ENCODE peak calls at places on chromosomes 7 and 10, in four cellular contexts. B is mammary epithelial cell, U is neural progenitor cell, M is SK-N-SH. S is an unnamed sample.

GRCh38 chr7:137954614-137955013 is 47.3 kb downstream of the CREB3L2 start:
- DNase-seq in B (no peak), U (no peak), M (no peak), S (no peak)

GRCh38 chr7:140512317-140513000 is 33.2 kb upstream of the MKRN1 start:
- DNase-seq in M (peak; percentile 70), U (no peak), B (peak; percentile 32), S (no peak)

GRCh38 chr7:98090116-98090515 is 16.5 kb upstream of the LMTK2 start:
- DNase-seq in U (no peak), B (peak; percentile 8), M (no peak), S (no peak)

GRCh38 chr7:100865971-100866720 is 1.0 kb upstream of the TRIP6 start:
- DNase-seq in M (peak; percentile 63), B (peak; percentile 69), U (no peak), S (no peak)

GRCh38 chr10:103800789-103801540 is 54.4 kb downstream of the SH3PXD2A start:
- DNase-seq in B (peak; percentile 98), M (no peak), U (no peak), S (no peak)

GRCh38 chr10:51400354-51401096 is 298.9 kb downstream of the CSTF2T start:
- DNase-seq in U (no peak), M (no peak), B (no peak), S (no peak)

GRCh38 chr7:151341357-151342101 is at the start of gene NUB1:
- DNase-seq in M (peak; percentile 99), U (peak; percentile 96), B (peak; percentile 85), S (peak; percentile 95)

GRCh38 chr10:49598164-49598856 is 11.8 kb upstream of the SLC18A3 start:
- DNase-seq in M (no peak), B (no peak), U (no peak), S (no peak)

GRCh38 chr10:35336084-35336831 is at the start of gene CCNY:
- DNase-seq in B (peak; percentile 71), M (peak; percentile 96), U (peak; percentile 87), S (peak; percentile 88)

GRCh38 chr10:124000792-124001201 is 92.6 kb downstream of the CHST15 start:
- DNase-seq in U (no peak), M (no peak), B (peak; percentile 90), S (no peak)

GRCh38 chr7:92613214-92613613 is 23.0 kb upstream of the FAM133B start:
- DNase-seq in U (no peak), M (no peak), B (no peak), S (no peak)

GRCh38 chr7:1555813-1556540 is at the start of gene TMEM184A:
- DNase-seq in U (peak; percentile 69), M (peak; percentile 88), B (peak; percentile 83), S (peak; percentile 77)

GRCh38 chr10:21517983-21518628 is 7.4 kb downstream of the SKIDA1 start:
- DNase-seq in M (no peak), B (peak; percentile 54), U (peak; percentile 67), S (peak; percentile 68)

GRCh38 chr10:45015590-45015989 is 14.9 kb downstream of the ZNF22 start:
- DNase-seq in M (no peak), U (no peak), B (no peak), S (no peak)

GRCh38 chr10:70078937-70079336 is 26.3 kb downstream of the MACROH2A2 start:
- DNase-seq in M (no peak), B (no peak), U (no peak), S (no peak)

DNA sequence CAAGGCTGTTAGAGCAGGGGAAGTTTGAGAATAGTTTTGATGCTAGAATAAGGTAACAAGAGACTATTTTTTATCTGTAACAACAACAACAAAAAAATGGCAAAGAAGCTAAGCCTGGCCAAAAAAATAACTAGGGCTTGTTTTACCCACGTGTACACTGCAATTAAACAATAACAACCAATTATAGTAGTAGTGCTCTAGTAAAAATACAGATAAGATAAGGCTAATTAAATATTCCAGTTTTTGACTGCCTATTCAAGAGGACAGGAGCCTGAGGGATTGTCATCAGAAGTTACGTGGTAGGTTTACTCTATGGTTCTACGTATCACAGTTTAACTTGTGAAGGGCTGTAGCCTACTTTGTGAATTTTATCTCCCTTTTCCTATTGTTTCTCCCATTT is 29.2 kb downstream of the PCGF5 start:
- DNase-seq in U (no peak), B (no peak), M (peak; percentile 3), S (no peak)
- H3K4me3 ChIP-seq in U (no peak overlapping the region), B (no peak overlapping the region), M (no peak overlapping the region), S (no peak overlapping the region)

DNA sequence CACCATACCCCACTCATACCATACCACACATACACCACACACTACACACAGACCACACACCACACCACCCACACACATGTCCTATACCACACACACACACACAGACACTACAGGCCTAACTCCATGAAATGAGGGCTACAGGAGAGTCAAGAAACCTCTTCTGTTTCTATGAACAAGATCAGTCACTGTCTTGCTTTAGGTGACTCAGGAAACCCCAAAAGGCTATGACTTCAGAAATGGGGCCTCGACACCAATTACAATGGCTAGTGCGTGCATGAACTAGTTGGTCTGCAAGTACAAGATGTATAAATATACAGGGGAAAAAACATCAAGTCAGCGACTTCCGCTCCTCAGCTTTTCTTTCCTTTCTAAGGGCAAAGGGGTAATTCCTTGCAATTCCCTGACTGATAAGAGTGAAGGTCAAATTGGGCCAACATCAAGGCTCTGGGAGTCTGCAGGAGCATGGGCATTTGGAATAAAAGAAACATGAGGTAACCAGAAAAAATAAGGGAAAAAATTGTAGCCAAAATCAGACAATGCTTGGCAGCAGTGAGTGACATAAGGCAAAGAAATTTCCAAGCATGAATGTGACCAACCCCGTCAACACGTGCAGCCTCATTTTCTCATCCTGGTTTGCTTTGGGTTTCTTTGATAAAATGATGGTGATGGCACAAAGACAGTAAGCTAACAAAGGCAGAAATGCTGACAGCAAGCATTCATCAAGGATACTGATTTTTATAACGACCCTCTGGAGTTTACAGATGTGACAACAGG is 1.5 kb downstream of the PKD1L1 start:
- DNase-seq in M (no peak), U (no peak), B (peak; percentile 46), S (no peak)
- H2AFZ ChIP-seq in M (no peak overlapping the region), U (no peak overlapping the region), B (no peak overlapping the region), S (no peak overlapping the region)

GRCh38 chr7:40903872-40904271 is 769.1 kb downstream of the SUGCT start:
- DNase-seq in U (no peak), M (no peak), B (no peak), S (no peak)

GRCh38 chr7:40899151-40899550 is 764.3 kb downstream of the SUGCT start:
- DNase-seq in M (no peak), U (no peak), B (no peak), S (no peak)

DNA sequence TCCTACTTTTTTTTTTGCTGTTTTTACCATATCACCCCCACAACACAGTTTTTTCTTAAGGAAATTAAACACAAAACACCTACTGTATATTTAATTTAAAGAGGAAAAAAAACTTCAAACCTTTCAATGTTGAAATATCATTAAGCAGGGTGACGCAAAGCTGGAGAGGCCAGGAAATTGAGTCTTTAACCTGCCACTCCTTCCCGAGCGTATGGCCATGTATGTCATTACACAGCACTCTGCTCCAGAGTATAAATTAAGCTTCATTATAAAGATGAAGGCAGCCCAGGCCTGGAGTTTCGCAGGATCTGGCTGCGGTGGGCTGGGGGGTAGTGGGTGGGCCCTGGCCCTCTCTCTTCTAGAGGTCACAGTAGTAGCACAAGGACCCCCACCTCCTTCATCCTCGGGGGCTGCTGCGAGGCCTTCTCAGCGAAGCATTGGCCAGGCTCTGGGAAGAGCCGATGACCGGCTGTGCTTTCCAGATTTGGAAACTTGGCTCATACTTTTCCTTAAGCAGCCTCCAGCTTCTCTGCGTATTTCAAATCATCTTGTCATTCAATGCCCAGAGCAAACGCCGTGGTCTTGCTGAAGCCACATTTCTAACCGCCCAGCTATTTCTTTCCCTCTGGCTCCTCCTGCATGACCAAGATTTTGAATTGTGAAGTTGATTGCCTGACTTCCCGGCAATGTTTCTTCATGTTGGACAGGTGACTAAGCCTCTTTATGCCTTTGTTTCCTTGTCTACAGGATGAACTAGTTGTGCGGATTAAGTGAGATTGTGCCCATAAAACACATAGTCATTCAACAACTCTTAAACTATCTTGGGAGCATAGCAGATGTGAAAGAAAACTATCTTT is 765.1 kb downstream of the SUGCT start:
- DNase-seq in U (no peak), B (no peak), M (no peak), S (no peak)
- H3K4me3 ChIP-seq in U (no peak overlapping the region), B (no peak overlapping the region), M (no peak overlapping the region), S (no peak overlapping the region)

GRCh38 chr7:20307119-20307518 is 23.6 kb upstream of the ITGB8 start:
- DNase-seq in B (no peak), U (peak; percentile 20), M (no peak), S (peak; percentile 51)

GRCh38 chr7:20306499-20306946 is 24.2 kb upstream of the ITGB8 start:
- DNase-seq in M (no peak), B (no peak), U (peak; percentile 5), S (no peak)

GRCh38 chr7:20307901-20308300 is 22.8 kb upstream of the ITGB8 start:
- DNase-seq in B (no peak), M (no peak), U (peak; percentile 48), S (no peak)

GRCh38 chr7:20304366-20304765 is 26.3 kb upstream of the ITGB8 start:
- DNase-seq in M (no peak), B (no peak), U (no peak), S (no peak)

DNA sequence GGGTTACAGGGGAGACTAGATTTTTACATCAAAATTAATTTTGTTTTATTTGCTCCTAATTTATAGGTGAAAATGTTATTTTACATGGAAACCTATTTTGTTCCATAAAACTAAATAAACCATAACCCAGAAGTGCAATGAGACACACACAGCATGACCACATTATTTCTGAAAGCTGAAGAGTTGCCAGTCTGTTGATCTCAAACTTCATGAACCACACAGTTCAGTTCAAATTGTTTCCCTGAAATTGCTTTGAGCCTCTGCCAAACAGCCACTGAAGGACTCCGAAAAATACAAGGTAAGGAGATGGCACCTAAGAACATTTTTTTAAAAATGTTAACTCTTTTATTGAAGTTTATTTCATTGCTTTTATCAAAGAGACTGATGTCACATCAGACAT is 25.0 kb upstream of the ITGB8 start:
- DNase-seq in M (no peak), U (no peak), B (no peak), S (no peak)
- H2AFZ ChIP-seq in M (peak overlapping the region; percentile 31), U (no peak overlapping the region), B (no peak overlapping the region), S (peak overlapping the region; percentile 64)

GRCh38 chr7:25894902-25895791 is 256.9 kb upstream of the NFE2L3 start:
- DNase-seq in B (peak; percentile 17), M (peak; percentile 86), U (peak; percentile 78), S (peak; percentile 89)
- H3K4me3 ChIP-seq in B (no peak overlapping the region), M (peak overlapping the region; percentile 25), U (peak overlapping the region; percentile 64), S (peak overlapping the region; percentile 53)

GRCh38 chr7:108589874-108590273 is 20.2 kb downstream of the DNAJB9 start:
- DNase-seq in U (no peak), M (no peak), B (peak; percentile 45), S (no peak)
- H2AFZ ChIP-seq in U (no peak overlapping the region), M (no peak overlapping the region), B (peak overlapping the region; percentile 54), S (no peak overlapping the region)

GRCh38 chr7:50212666-50213621 is 91.6 kb upstream of the IKZF1 start:
- DNase-seq in B (no peak), U (no peak), M (no peak), S (peak; percentile 70)
- H3K4me3 ChIP-seq in B (no peak overlapping the region), U (no peak overlapping the region), M (no peak overlapping the region), S (no peak overlapping the region)

GRCh38 chr7:116802144-116802747 is 60.1 kb upstream of the CAPZA2 start:
- DNase-seq in U (peak; percentile 67), M (no peak), B (no peak), S (no peak)
- H2AFZ ChIP-seq in U (no peak overlapping the region), M (no peak overlapping the region), B (peak overlapping the region; percentile 19), S (no peak overlapping the region)

DNA sequence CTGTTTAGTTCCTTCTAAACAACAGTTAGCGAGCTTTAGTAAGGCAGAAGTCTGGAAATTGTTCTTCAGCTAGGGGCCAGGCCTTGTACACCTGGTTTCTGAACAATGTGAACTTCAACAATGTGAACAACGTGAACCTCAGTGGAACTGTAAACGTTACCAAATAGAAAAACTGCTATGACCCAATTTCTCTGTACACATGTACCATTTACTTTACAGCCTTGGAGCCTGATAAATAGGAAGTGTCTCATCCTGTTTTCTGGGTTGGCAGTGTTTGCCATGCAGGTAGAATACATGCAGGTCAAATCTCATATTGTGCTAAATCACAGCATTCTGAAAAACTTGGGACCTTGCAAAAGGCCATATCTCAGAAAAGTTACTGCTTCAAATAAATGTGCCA is 1.6 kb downstream of the STEAP4 start:
- DNase-seq in M (no peak), U (no peak), B (no peak), S (no peak)
- H3K4me3 ChIP-seq in M (no peak overlapping the region), U (no peak overlapping the region), B (no peak overlapping the region), S (no peak overlapping the region)

S was measured in Karpas-422.